ENCODE peak calls at places on chromosomes 6 and 20, in eight cellular contexts. V is Panc1, L is progenitor cell of endocrine pancreas, Z is AG09309, R is AG04450, S is tibial nerve, E is astrocyte of the spinal cord, Y is GM12865. D is an unnamed sample.

GRCh38 chr6:106128981-106129761 is 43.0 kb downstream of the PRDM1 start:
- DNase-seq in V (no peak), L (no peak), Z (peak), R (peak), S (no peak), E (peak), Y (no peak), D (no peak)

GRCh38 chr6:125259354-125259736 is 42.4 kb downstream of the HDDC2 start:
- DNase-seq in V (peak), L (no peak), Z (no peak), R (no peak), S (no peak), E (no peak), Y (no peak), D (no peak)

GRCh38 chr6:122580731-122581130 is 29.5 kb upstream of the PKIB start:
- DNase-seq in V (no peak), L (no peak), Z (no peak), R (no peak), S (no peak), E (no peak), Y (no peak), D (no peak)

GRCh38 chr6:139271056-139271455 is 20.7 kb downstream of the TXLNB start:
- DNase-seq in V (no peak), L (no peak), Z (no peak), R (peak), S (no peak), E (peak), Y (peak), D (no peak)

GRCh38 chr6:34246563-34247391 is 2.0 kb downstream of the SMIM29 start:
- DNase-seq in V (no peak), L (no peak), Z (no peak), R (no peak), S (no peak), E (peak), Y (peak), D (peak)

GRCh38 chr6:16319813-16320532 is 81.6 kb downstream of the GMPR start:
- DNase-seq in V (peak), L (no peak), Z (no peak), R (peak), S (no peak), E (peak), Y (peak), D (peak)

GRCh38 chr20:52049001-52049731 is 142.4 kb downstream of the ZFP64 start:
- DNase-seq in V (no peak), L (no peak), Z (peak), R (no peak), S (no peak), E (peak), Y (no peak), D (no peak)

GRCh38 chr6:160428818-160429744 is 80.9 kb downstream of the SLC22A3 start:
- DNase-seq in V (no peak), L (no peak), Z (no peak), R (no peak), S (no peak), E (no peak), Y (no peak), D (no peak)

GRCh38 chr20:50185426-50185825 is 5.2 kb upstream of the CEBPB start:
- DNase-seq in V (no peak), L (no peak), Z (no peak), R (no peak), S (no peak), E (no peak), Y (no peak), D (no peak)
- TF ChIP-seq CTCF in V (no peak), L (no peak), Z (no peak), R (no peak), S (no peak), E (no peak), Y (no peak), D (no peak)

DNA sequence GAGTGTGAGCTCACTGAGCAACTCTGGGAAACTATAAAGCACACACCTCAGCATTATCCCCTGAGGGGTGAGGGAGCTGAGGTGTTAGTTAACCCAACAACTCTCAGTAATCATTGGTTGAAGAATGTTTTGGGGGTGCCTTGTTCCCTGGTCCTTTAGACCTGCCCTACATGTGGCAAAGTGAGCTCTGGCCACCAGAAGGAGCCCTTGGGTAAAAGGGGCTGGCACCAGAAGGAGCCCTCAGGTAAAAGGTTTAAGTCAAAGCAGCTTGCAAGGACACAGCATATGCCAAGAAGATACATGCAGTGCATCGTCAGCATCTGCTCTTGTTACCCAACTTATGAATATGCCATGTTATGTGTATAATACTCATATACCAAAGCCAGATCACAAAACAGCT is 1081.7 kb downstream of the KIF16B start:
- DNase-seq in V (no peak), L (no peak), Z (no peak), R (no peak), S (no peak), E (no peak), Y (peak), D (no peak)
- TF ChIP-seq CTCF in V (peak), L (peak), Z (peak), R (peak), S (no peak), E (no peak), Y (peak), D (no peak)

GRCh38 chr6:99543968-99544367 is 24.5 kb downstream of the CCNC start:
- DNase-seq in V (no peak), L (no peak), Z (no peak), R (no peak), S (no peak), E (no peak), Y (no peak), D (no peak)
- TF ChIP-seq CTCF in V (no peak), L (no peak), Z (no peak), R (no peak), S (no peak), E (no peak), Y (no peak), D (no peak)

DNA sequence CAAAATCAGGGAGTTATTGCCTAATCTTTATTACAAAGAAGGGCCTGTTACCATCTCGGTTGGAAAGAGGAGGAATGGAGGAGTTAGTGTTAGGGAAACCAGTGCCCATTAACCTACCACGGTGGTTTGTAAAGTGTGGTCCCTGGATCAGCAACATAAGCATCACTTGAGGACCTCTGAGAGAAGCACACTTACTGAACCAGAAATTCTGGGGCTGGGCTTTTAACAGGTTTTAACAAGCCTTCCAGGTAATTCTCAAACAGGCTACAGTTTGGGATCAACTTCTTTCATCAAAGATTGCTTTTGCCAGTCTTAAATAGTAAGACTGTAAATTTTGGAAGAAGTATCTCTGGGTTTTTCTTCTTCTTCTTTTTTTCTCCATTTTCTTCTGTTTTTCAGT is 329.5 kb upstream of the JAG1 start:
- DNase-seq in V (no peak), L (no peak), Z (no peak), R (no peak), S (no peak), E (no peak), Y (no peak), D (no peak)
- TF ChIP-seq CTCF in V (no peak), L (no peak), Z (no peak), R (no peak), S (no peak), E (no peak), Y (no peak), D (no peak)

GRCh38 chr20:1868856-1869255 is 26.4 kb upstream of the SIRPA start:
- DNase-seq in V (no peak), L (no peak), Z (no peak), R (no peak), S (no peak), E (peak), Y (no peak), D (no peak)
- TF ChIP-seq CTCF in V (no peak), L (no peak), Z (no peak), R (no peak), S (no peak), E (no peak), Y (no peak), D (no peak)

DNA sequence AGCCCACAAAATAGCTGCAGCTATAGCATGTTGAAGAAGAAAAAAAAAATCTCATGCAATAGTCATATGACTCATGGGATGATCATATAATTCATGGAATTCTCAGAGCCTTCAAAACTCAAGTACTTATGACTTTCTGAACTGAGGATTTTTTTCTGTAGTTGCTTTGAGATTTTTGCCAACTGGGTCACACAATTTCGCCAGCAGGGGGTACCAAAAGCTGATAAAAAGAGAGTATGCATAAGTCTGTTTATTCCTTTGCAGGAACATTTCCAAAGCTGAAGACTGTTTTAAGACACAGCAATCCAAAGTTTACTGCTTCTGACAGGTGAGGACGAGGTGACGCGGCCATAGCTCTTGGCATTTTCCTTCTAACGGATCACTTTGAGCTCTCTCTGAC is 586.1 kb upstream of the CHD6 start:
- DNase-seq in V (no peak), L (no peak), Z (no peak), R (no peak), S (no peak), E (no peak), Y (no peak), D (no peak)
- TF ChIP-seq CTCF in V (no peak), L (peak), Z (no peak), R (no peak), S (no peak), E (no peak), Y (no peak), D (no peak)

GRCh38 chr6:116633685-116634084 is 17.4 kb downstream of the RSPH4A start:
- DNase-seq in V (no peak), L (no peak), Z (no peak), R (no peak), S (no peak), E (no peak), Y (peak), D (no peak)
- TF ChIP-seq CTCF in V (peak), L (peak), Z (peak), R (peak), S (no peak), E (peak), Y (peak), D (no peak)

GRCh38 chr6:21593412-21593926 is at the start of gene SOX4:
- DNase-seq in V (peak), L (peak), Z (peak), R (peak), S (peak), E (peak), Y (peak), D (peak)
- TF ChIP-seq CTCF in V (no peak), L (no peak), Z (no peak), R (no peak), S (no peak), E (no peak), Y (no peak), D (no peak)

GRCh38 chr20:62517168-62517567 is 41.4 kb upstream of the GATA5 start:
- DNase-seq in V (no peak), L (no peak), Z (no peak), R (no peak), S (no peak), E (no peak), Y (no peak), D (no peak)

GRCh38 chr20:62515826-62516225 is 40.0 kb upstream of the GATA5 start:
- DNase-seq in V (no peak), L (no peak), Z (no peak), R (no peak), S (no peak), E (no peak), Y (no peak), D (no peak)

GRCh38 chr20:62517901-62518610 is 42.3 kb upstream of the GATA5 start:
- DNase-seq in V (no peak), L (no peak), Z (no peak), R (no peak), S (no peak), E (no peak), Y (no peak), D (no peak)

GRCh38 chr20:62515280-62515679 is 39.5 kb upstream of the GATA5 start:
- DNase-seq in V (no peak), L (no peak), Z (no peak), R (no peak), S (no peak), E (no peak), Y (no peak), D (no peak)

DNA sequence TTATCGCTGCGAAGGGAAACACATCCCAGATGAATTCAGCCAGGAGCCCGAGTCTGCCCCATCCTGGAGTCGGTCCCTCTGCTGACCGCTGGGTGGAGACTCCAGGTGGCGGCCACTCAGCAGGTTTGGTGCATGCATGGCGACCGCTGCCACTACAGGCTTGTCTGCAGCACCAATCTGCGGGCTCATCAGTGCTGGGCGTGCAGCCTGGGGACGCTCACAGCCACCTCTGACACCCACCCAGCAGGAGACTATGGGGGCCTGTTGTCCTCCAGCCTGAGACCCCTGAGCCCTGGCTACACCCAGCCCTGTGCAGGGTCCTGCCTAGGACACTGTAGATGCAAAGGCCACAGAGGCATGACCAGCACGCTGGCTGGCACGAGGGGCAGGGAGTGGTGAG is 40.5 kb upstream of the GATA5 start:
- DNase-seq in V (no peak), L (no peak), Z (no peak), R (no peak), S (no peak), E (no peak), Y (no peak), D (no peak)
- TF ChIP-seq CTCF in V (peak), L (peak), Z (peak), R (no peak), S (no peak), E (no peak), Y (no peak), D (no peak)